ENCODE peak calls at places on chromosomes 4 and X, in ten cellular contexts. S is GM12865, D is lung, G is K562, Z is mammary epithelial cell, P is bronchial epithelial cell, L is psoas muscle, E is adrenal gland, V is IMR-90, W is fibroblast of mammary gland. A is an unnamed sample.

GRCh38 chrX:49192722-49193328 is 6.7 kb upstream of the PRICKLE3 start:
- DNase-seq in S (peak; percentile 56), D (no peak), G (peak; percentile 45), Z (no peak), P (peak; percentile 34), L (no peak), E (no peak), V (peak; percentile 25), W (peak; percentile 45), A (no peak)

GRCh38 chr4:98094118-98094517 is 49.2 kb downstream of the STPG2 start:
- DNase-seq in S (no peak), D (no peak), G (no peak), Z (peak; percentile 73), P (peak; percentile 80), L (no peak), E (no peak), V (no peak), W (no peak), A (no peak)

GRCh38 chr4:13559414-13559813 is 15.1 kb upstream of the NKX3-2 start:
- DNase-seq in S (no peak), D (no peak), G (no peak), Z (peak; percentile 78), P (peak; percentile 69), L (no peak), E (no peak), V (peak; percentile 78), W (peak; percentile 82), A (peak; percentile 50)

GRCh38 chrX:130771230-130771629 is 131.8 kb downstream of the ENOX2 start:
- DNase-seq in S (no peak), D (no peak), G (no peak), Z (no peak), P (peak; percentile 34), L (no peak), E (no peak), V (no peak), W (peak; percentile 47), A (no peak)

GRCh38 chr4:16418814-16419213 is 192.5 kb upstream of the TAPT1 start:
- DNase-seq in S (no peak), D (no peak), G (no peak), Z (peak; percentile 17), P (peak; percentile 91), L (no peak), E (no peak), V (peak; percentile 62), W (peak; percentile 87), A (peak; percentile 56)

GRCh38 chr4:5923306-5923830 is 30.5 kb upstream of the CRMP1 start:
- DNase-seq in S (no peak), D (no peak), G (no peak), Z (no peak), P (no peak), L (no peak), E (no peak), V (no peak), W (no peak), A (no peak)

GRCh38 chrX:41716217-41716616 is 7.8 kb upstream of the GPR82 start:
- DNase-seq in S (no peak), D (no peak), G (no peak), Z (no peak), P (no peak), L (no peak), E (no peak), V (no peak), W (no peak), A (no peak)

GRCh38 chr4:48939785-48940184 is 33.2 kb upstream of the OCIAD2 start:
- DNase-seq in S (no peak), D (no peak), G (no peak), Z (peak; percentile 91), P (peak; percentile 96), L (no peak), E (peak; percentile 78), V (peak; percentile 82), W (peak; percentile 80), A (peak; percentile 74)

GRCh38 chr4:171181090-171181489 is 632.1 kb upstream of the GALNTL6 start:
- DNase-seq in S (no peak), D (no peak), G (no peak), Z (no peak), P (no peak), L (no peak), E (no peak), V (no peak), W (no peak), A (no peak)

GRCh38 chrX:2351999-2352995 is 148.5 kb downstream of the DHRSX start:
- DNase-seq in S (no peak), D (no peak), G (peak; percentile 37), Z (peak; percentile 66), P (peak; percentile 22), L (peak; percentile 20), E (no peak), V (peak; percentile 99), W (peak; percentile 98), A (peak; percentile 67)

GRCh38 chr4:55468724-55469123 is 73.0 kb downstream of the TMEM165 start:
- DNase-seq in S (no peak), D (no peak), G (no peak), Z (peak; percentile 28), P (peak; percentile 64), L (no peak), E (no peak), V (peak; percentile 88), W (peak; percentile 73), A (no peak)

GRCh38 chr4:138222041-138222440 is 20.1 kb downstream of the SLC7A11 start:
- DNase-seq in S (no peak), D (no peak), G (no peak), Z (no peak), P (peak; percentile 88), L (no peak), E (no peak), V (peak; percentile 93), W (peak; percentile 61), A (no peak)

GRCh38 chr4:142379277-142380051 is 466.6 kb downstream of the INPP4B start:
- DNase-seq in S (no peak), D (no peak), G (no peak), Z (peak; percentile 69), P (peak; percentile 70), L (no peak), E (no peak), V (peak; percentile 90), W (peak; percentile 84), A (peak; percentile 81)

GRCh38 chrX:275967-276587 is 5.1 kb upstream of the PLCXD1 start:
- DNase-seq in S (no peak), D (peak; percentile 80), G (peak; percentile 82), Z (peak; percentile 39), P (peak; percentile 34), L (peak; percentile 73), E (peak; percentile 76), V (peak; percentile 37), W (peak; percentile 40), A (no peak)

GRCh38 chr4:77699731-77700210 is 94.2 kb downstream of the CXCL13 start:
- DNase-seq in S (no peak), D (no peak), G (no peak), Z (peak; percentile 80), P (peak; percentile 78), L (no peak), E (no peak), V (peak; percentile 93), W (peak; percentile 90), A (peak; percentile 84)

GRCh38 chr4:47837582-47838294 is at the start of gene CORIN:
- DNase-seq in S (no peak), D (no peak), G (no peak), Z (no peak), P (no peak), L (no peak), E (no peak), V (no peak), W (no peak), A (no peak)

GRCh38 chr4:82865592-82865991 is 25.4 kb downstream of the SEC31A start:
- DNase-seq in S (peak; percentile 52), D (no peak), G (no peak), Z (peak; percentile 92), P (peak; percentile 98), L (no peak), E (no peak), V (peak; percentile 95), W (peak; percentile 92), A (peak; percentile 58)
- H3K4me3 ChIP-seq in S (no peak overlapping the region), D (no peak overlapping the region), G (no peak overlapping the region), Z (no peak overlapping the region), P (no peak overlapping the region), L (no peak overlapping the region), E (no peak overlapping the region), V (no peak overlapping the region), W (no peak overlapping the region), A (no peak overlapping the region)

GRCh38 chr4:143771269-143771668 is 70.8 kb upstream of the FREM3 start:
- DNase-seq in S (no peak), D (no peak), G (no peak), Z (no peak), P (no peak), L (no peak), E (no peak), V (no peak), W (no peak), A (no peak)

GRCh38 chr4:143773998-143774898 is 73.8 kb upstream of the FREM3 start:
- DNase-seq in S (peak; percentile 78), D (peak; percentile 59), G (peak; percentile 50), Z (peak; percentile 48), P (peak; percentile 54), L (no peak), E (peak; percentile 73), V (peak; percentile 41), W (peak; percentile 68), A (peak; percentile 18)
- TF ChIP-seq CTCF in S (peak; percentile 80), D (peak; percentile 36), G (peak; percentile 94), Z (peak; percentile 78), P (peak; percentile 72), L (peak; percentile 46), E (peak; percentile 75), V (peak; percentile 49), W (peak; percentile 80), A (peak; percentile 83)

DNA sequence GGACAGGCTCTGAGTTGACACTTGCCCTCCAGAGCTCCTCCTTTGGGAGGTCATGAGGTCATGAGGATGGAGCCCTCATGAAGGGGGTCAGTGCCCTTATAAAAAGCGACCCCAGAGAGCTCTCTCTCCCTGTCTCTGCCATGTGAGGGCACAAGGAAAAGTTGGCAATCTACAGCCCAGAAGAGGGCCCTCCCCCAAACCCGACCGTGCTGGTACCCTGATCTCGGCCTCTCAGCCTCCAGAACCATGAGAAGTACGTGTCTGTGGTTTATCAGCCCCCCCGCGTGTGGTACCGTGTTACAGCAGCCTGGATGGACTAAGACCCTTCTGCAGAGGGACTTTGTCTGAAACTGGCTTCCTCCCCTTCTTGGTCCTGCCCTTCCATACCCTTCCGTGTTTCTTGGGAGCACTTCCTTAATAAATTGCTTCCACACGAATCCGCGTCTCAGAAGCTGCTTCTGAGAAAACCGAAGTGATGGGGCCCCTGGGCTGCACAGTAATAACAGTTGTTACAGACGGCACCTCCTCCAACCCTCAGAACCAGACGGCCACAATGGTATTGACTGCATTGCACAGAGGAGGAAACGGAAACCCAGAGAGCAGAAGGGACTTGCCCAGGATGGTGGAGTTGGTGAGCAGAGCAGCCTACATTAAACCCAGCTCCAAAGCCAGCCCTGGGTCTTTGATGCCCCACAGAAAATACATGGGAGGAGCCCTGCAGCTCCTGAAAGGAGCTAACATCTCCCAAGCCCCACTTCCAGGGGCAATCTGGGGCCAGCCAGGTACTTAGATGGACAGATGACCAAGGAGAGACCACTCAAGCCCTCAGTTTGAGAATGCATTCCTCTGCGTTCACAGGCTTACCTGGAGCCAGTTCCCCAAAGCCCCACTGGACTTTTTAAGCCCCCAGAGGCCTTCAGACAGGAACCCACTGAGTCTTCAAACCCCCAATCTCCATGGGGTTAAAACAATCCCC is 242.7 kb downstream of the BCOR start:
- DNase-seq in S (peak; percentile 92), D (no peak), G (no peak), Z (no peak), P (no peak), L (no peak), E (no peak), V (no peak), W (no peak), A (no peak)
- H3K4me3 ChIP-seq in S (peak overlapping the region; percentile 59), D (no peak overlapping the region), G (peak overlapping the region; percentile 39), Z (no peak overlapping the region), P (no peak overlapping the region), L (no peak overlapping the region), E (no peak overlapping the region), V (no peak overlapping the region), W (no peak overlapping the region), A (no peak overlapping the region)

GRCh38 chr4:99808260-99808857 is 8.3 kb upstream of the DAPP1 start:
- DNase-seq in S (peak; percentile 80), D (peak; percentile 68), G (peak; percentile 62), Z (peak; percentile 58), P (peak; percentile 55), L (peak; percentile 47), E (peak; percentile 69), V (peak; percentile 21), W (peak; percentile 62), A (no peak)
- TF ChIP-seq CTCF in S (peak; percentile 74), D (peak; percentile 44), G (peak; percentile 87), Z (peak; percentile 90), P (peak; percentile 73), L (peak; percentile 84), E (peak; percentile 73), V (peak; percentile 59), W (peak; percentile 68), A (peak; percentile 68)

A was measured in kidney epithelial cell.